ENCODE peak calls at places on chromosome 5, in four cellular contexts. One of them, this sample, is unnamed.

GRCh38 chr5:8897316-8897715 is 648.6 kb downstream of the SEMA5A start:
- DNase-seq in GM12865: peak; percentile 6
- DNase-seq in hepatocyte: no peak
- DNase-seq in fibroblast of mammary gland: no peak
- DNase-seq in this sample: no peak

GRCh38 chr5:138448481-138449398 is 9.9 kb downstream of the REEP2 start:
- DNase-seq in GM12865: peak; percentile 15
- DNase-seq in fibroblast of mammary gland: peak; percentile 48
- DNase-seq in hepatocyte: no peak
- DNase-seq in this sample: no peak

GRCh38 chr5:104412649-104413240 is 850.2 kb upstream of the NUDT12 start:
- DNase-seq in GM12865: peak; percentile 69
- DNase-seq in fibroblast of mammary gland: peak; percentile 20
- DNase-seq in hepatocyte: peak; percentile 41
- DNase-seq in this sample: peak; percentile 61

GRCh38 chr5:137572042-137572695 is 73.0 kb upstream of the SPOCK1 start:
- DNase-seq in hepatocyte: no peak
- DNase-seq in fibroblast of mammary gland: peak; percentile 55
- DNase-seq in GM12865: no peak
- DNase-seq in this sample: peak; percentile 36

GRCh38 chr5:149575131-149575530 is 6.2 kb upstream of the ARHGEF37 start:
- DNase-seq in hepatocyte: no peak
- DNase-seq in fibroblast of mammary gland: no peak
- DNase-seq in GM12865: no peak
- DNase-seq in this sample: no peak

GRCh38 chr5:132773114-132773513 is 3.9 kb downstream of the SEPTIN8 start:
- DNase-seq in GM12865: no peak
- DNase-seq in hepatocyte: no peak
- DNase-seq in fibroblast of mammary gland: no peak
- DNase-seq in this sample: no peak

GRCh38 chr5:112479418-112479817 is 60.3 kb upstream of the EPB41L4A start:
- DNase-seq in fibroblast of mammary gland: peak; percentile 45
- DNase-seq in GM12865: peak; percentile 26
- DNase-seq in hepatocyte: peak; percentile 34
- DNase-seq in this sample: peak; percentile 94

GRCh38 chr5:82018462-82018861 is 46.6 kb downstream of the ATG10 start:
- DNase-seq in fibroblast of mammary gland: no peak
- DNase-seq in GM12865: no peak
- DNase-seq in hepatocyte: peak; percentile 51
- DNase-seq in this sample: no peak

GRCh38 chr5:154211611-154212390 is 21.3 kb downstream of the GALNT10 start:
- DNase-seq in GM12865: no peak
- DNase-seq in fibroblast of mammary gland: peak; percentile 75
- DNase-seq in hepatocyte: no peak
- DNase-seq in this sample: peak; percentile 23

GRCh38 chr5:138177936-138178515 is 404 bp downstream of the BRD8 start:
- DNase-seq in fibroblast of mammary gland: peak; percentile 37
- DNase-seq in GM12865: peak; percentile 33
- DNase-seq in hepatocyte: peak; percentile 72
- DNase-seq in this sample: peak; percentile 55

GRCh38 chr5:149537374-149537959 is 13.8 kb downstream of the CSNK1A1 start:
- DNase-seq in GM12865: no peak
- DNase-seq in hepatocyte: no peak
- DNase-seq in fibroblast of mammary gland: no peak
- DNase-seq in this sample: no peak

GRCh38 chr5:158223054-158223453 is 364.1 kb upstream of the CLINT1 start:
- DNase-seq in fibroblast of mammary gland: no peak
- DNase-seq in hepatocyte: no peak
- DNase-seq in GM12865: no peak
- DNase-seq in this sample: no peak

GRCh38 chr5:59893436-59894227 is at the start of gene PDE4D:
- DNase-seq in GM12865: peak; percentile 16
- DNase-seq in fibroblast of mammary gland: peak; percentile 46
- DNase-seq in hepatocyte: peak; percentile 87
- DNase-seq in this sample: peak; percentile 73

GRCh38 chr5:38666668-38667498 is 110.4 kb upstream of the LIFR start:
- DNase-seq in fibroblast of mammary gland: peak; percentile 74
- DNase-seq in hepatocyte: peak; percentile 71
- DNase-seq in GM12865: peak; percentile 14
- DNase-seq in this sample: peak; percentile 29

GRCh38 chr5:93746406-93747056 is 5.1 kb upstream of the POU5F2 start:
- DNase-seq in GM12865: no peak
- DNase-seq in fibroblast of mammary gland: peak; percentile 58
- DNase-seq in hepatocyte: no peak
- DNase-seq in this sample: peak; percentile 36

GRCh38 chr5:145180341-145180740 is 654.8 kb downstream of the PRELID2 start:
- DNase-seq in GM12865: no peak
- DNase-seq in fibroblast of mammary gland: no peak
- DNase-seq in hepatocyte: no peak
- DNase-seq in this sample: no peak

GRCh38 chr5:1511651-1512540 is 11.9 kb downstream of the LPCAT1 start:
- DNase-seq in hepatocyte: no peak
- DNase-seq in GM12865: peak; percentile 47
- DNase-seq in fibroblast of mammary gland: peak; percentile 75
- DNase-seq in this sample: peak; percentile 42

GRCh38 chr5:7078901-7079300 is 317.0 kb upstream of the ADCY2 start:
- DNase-seq in GM12865: peak; percentile 3
- DNase-seq in hepatocyte: peak; percentile 42
- DNase-seq in fibroblast of mammary gland: no peak
- DNase-seq in this sample: peak; percentile 32

GRCh38 chr5:6486074-6486473 is 37.4 kb downstream of the UBE2QL1 start:
- DNase-seq in hepatocyte: no peak
- DNase-seq in fibroblast of mammary gland: no peak
- DNase-seq in GM12865: no peak
- DNase-seq in this sample: no peak

GRCh38 chr5:128537999-128538248 is at the start of gene FBN2:
- DNase-seq in GM12865: no peak
- DNase-seq in hepatocyte: no peak
- DNase-seq in fibroblast of mammary gland: no peak
- DNase-seq in this sample: no peak

GRCh38 chr5:163434410-163434866 is 3.0 kb upstream of the CCNG1 start:
- DNase-seq in fibroblast of mammary gland: peak; percentile 26
- DNase-seq in GM12865: no peak
- DNase-seq in hepatocyte: peak; percentile 64
- DNase-seq in this sample: peak; percentile 85

GRCh38 chr5:145619806-145620205 is 215.3 kb downstream of the PRELID2 start:
- DNase-seq in fibroblast of mammary gland: peak; percentile 3
- DNase-seq in GM12865: no peak
- DNase-seq in hepatocyte: no peak
- DNase-seq in this sample: no peak

GRCh38 chr5:145925353-145925752 is 11.0 kb upstream of the SH3RF2 start:
- DNase-seq in hepatocyte: no peak
- DNase-seq in GM12865: no peak
- DNase-seq in fibroblast of mammary gland: peak; percentile 79
- DNase-seq in this sample: peak; percentile 83

GRCh38 chr5:68415177-68416085 is 199.9 kb downstream of the PIK3R1 start:
- DNase-seq in fibroblast of mammary gland: no peak
- DNase-seq in GM12865: no peak
- DNase-seq in hepatocyte: no peak
- DNase-seq in this sample: no peak

GRCh38 chr5:143683459-143683858 is 128.5 kb upstream of the HMHB1 start:
- DNase-seq in fibroblast of mammary gland: no peak
- DNase-seq in hepatocyte: no peak
- DNase-seq in GM12865: no peak
- DNase-seq in this sample: peak; percentile 35

GRCh38 chr5:149824115-149824514 is 94.0 kb downstream of the PPARGC1B start:
- DNase-seq in GM12865: no peak
- DNase-seq in fibroblast of mammary gland: no peak
- DNase-seq in hepatocyte: no peak
- DNase-seq in this sample: no peak

GRCh38 chr5:45507174-45507573 is 189.0 kb downstream of the HCN1 start:
- DNase-seq in hepatocyte: peak; percentile 10
- DNase-seq in fibroblast of mammary gland: no peak
- DNase-seq in GM12865: no peak
- DNase-seq in this sample: no peak

GRCh38 chr5:167263185-167263584 is 1028.3 kb upstream of the WWC1 start:
- DNase-seq in fibroblast of mammary gland: no peak
- DNase-seq in hepatocyte: no peak
- DNase-seq in GM12865: no peak
- DNase-seq in this sample: no peak

GRCh38 chr5:107501965-107502691 is 168.6 kb downstream of the EFNA5 start:
- DNase-seq in GM12865: no peak
- DNase-seq in fibroblast of mammary gland: peak; percentile 17
- DNase-seq in hepatocyte: no peak
- DNase-seq in this sample: peak; percentile 40

GRCh38 chr5:150302301-150303069 is at the start of gene ARSI:
- DNase-seq in fibroblast of mammary gland: peak; percentile 68
- DNase-seq in GM12865: no peak
- DNase-seq in hepatocyte: peak; percentile 84
- DNase-seq in this sample: peak; percentile 56

GRCh38 chr5:17343675-17344074 is 126.2 kb downstream of the BASP1 start:
- DNase-seq in hepatocyte: peak; percentile 76
- DNase-seq in GM12865: peak; percentile 62
- DNase-seq in fibroblast of mammary gland: peak; percentile 94
- DNase-seq in this sample: peak; percentile 90

GRCh38 chr5:160434022-160434531 is 12.4 kb downstream of the PTTG1 start:
- DNase-seq in GM12865: peak; percentile 88
- DNase-seq in fibroblast of mammary gland: no peak
- DNase-seq in hepatocyte: peak; percentile 64
- DNase-seq in this sample: peak; percentile 82

GRCh38 chr5:39503148-39503547 is 78.4 kb upstream of the DAB2 start:
- DNase-seq in hepatocyte: no peak
- DNase-seq in GM12865: no peak
- DNase-seq in fibroblast of mammary gland: peak; percentile 78
- DNase-seq in this sample: no peak

GRCh38 chr5:77957081-77957480 is 180.9 kb upstream of the TBCA start:
- DNase-seq in GM12865: no peak
- DNase-seq in hepatocyte: no peak
- DNase-seq in fibroblast of mammary gland: no peak
- DNase-seq in this sample: no peak

GRCh38 chr5:77957516-77957915 is 181.4 kb upstream of the TBCA start:
- DNase-seq in hepatocyte: no peak
- DNase-seq in fibroblast of mammary gland: no peak
- DNase-seq in GM12865: no peak
- DNase-seq in this sample: no peak

GRCh38 chr5:77958642-77959315 is 182.6 kb upstream of the TBCA start:
- DNase-seq in hepatocyte: no peak
- DNase-seq in fibroblast of mammary gland: no peak
- DNase-seq in GM12865: no peak
- DNase-seq in this sample: no peak

GRCh38 chr5:77960305-77960704 is 184.2 kb upstream of the TBCA start:
- DNase-seq in fibroblast of mammary gland: no peak
- DNase-seq in GM12865: no peak
- DNase-seq in hepatocyte: no peak
- DNase-seq in this sample: no peak

DNA sequence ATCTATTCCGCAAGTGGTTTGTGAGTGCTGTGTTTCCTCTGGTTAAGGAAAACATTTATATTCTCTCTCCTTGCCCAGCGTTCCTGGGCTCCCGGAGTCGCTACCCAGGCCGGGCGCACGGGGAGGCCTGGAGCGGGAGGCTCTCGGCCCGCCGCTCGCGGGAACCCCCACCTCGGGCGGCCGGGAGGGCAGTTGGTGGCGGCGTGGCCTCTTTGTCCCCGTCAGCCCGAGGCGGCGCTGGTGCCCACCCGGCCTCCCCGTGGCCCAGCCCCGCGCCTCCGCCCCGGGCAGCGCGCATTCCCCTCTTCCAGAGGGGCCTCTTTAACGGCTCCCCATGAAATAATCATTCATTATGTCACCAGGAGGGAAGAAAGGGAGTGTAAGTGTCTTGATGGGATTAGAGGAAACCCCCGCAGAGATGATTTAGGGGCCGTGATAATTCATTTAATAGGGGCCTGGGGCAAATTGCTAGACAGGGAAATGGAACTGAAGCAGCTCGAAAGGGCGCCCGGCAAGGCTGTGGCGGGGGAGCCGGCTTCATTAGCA is 181.9 kb upstream of the TBCA start:
- DNase-seq in fibroblast of mammary gland: no peak
- DNase-seq in hepatocyte: peak; percentile 13
- DNase-seq in GM12865: no peak
- DNase-seq in this sample: no peak
- H3K4me3 ChIP-seq in fibroblast of mammary gland: no peak overlapping the region
- H3K4me3 ChIP-seq in hepatocyte: no peak overlapping the region
- H3K4me3 ChIP-seq in GM12865: no peak overlapping the region
- H3K4me3 ChIP-seq in this sample: no peak overlapping the region

DNA sequence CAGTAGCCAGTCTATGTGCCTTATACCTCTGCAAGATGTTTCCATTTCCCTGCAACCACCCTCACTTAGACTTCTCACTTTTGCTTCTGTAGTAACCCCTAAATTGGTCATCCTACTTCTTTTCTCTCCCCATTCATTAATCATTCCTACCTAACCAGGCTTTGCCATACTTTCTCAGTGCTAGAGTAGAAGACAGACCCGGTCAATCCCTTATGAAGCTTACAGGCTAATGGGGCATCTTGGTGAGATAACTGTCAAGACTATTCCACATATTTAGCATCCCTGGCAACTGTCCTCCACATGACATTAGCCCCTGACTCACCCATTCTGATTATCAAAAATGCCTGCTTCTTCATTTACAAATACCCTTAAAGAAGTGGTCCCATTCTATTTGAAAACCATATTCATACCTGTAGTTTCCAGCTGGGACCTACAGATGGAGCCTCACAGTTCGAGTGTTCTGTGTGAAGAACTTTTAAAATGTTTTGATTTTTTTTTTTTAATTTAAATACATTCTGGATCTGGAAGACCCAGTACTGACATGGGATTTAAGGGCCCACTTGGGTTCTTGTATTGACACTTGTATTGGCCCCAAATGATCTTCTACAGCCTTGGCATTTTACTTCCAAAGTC is 21.0 kb downstream of the F2RL2 start:
- DNase-seq in GM12865: no peak
- DNase-seq in fibroblast of mammary gland: peak; percentile 45
- DNase-seq in hepatocyte: no peak
- DNase-seq in this sample: no peak
- TF ChIP-seq CTCF in GM12865: no peak
- TF ChIP-seq CTCF in fibroblast of mammary gland: peak; percentile 41
- TF ChIP-seq CTCF in hepatocyte: peak; percentile 31
- TF ChIP-seq CTCF in this sample: peak; percentile 47

GRCh38 chr5:133970325-133970671 is 1.9 kb upstream of the C5orf15 start:
- DNase-seq in fibroblast of mammary gland: no peak
- DNase-seq in hepatocyte: no peak
- DNase-seq in GM12865: no peak
- DNase-seq in this sample: no peak
- H3K4me3 ChIP-seq in fibroblast of mammary gland: no peak overlapping the region
- H3K4me3 ChIP-seq in hepatocyte: no peak overlapping the region
- H3K4me3 ChIP-seq in GM12865: no peak overlapping the region
- H3K4me3 ChIP-seq in this sample: no peak overlapping the region

DNA sequence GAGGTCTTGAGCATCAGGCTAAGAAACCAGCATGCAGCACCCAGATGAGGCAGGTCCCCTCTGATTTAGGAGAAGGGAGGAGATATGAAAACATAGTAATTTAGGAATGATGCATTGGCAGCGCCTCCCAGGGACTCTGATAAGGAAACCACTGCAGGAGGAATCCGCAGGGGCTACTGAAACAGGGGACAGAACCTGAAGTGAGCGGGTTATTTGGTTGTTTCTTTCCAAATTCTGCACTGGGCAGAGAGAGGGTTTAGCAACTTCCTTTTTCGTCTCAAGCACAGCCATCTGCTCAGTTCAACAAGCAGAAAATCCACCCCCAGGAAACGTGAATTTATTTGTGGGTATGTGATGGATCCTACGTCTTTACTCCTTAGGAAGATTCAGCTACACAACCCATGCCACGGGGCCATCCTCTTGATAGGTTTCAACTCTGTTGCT is 112.4 kb upstream of the CPEB4 start:
- DNase-seq in hepatocyte: no peak
- DNase-seq in GM12865: no peak
- DNase-seq in fibroblast of mammary gland: no peak
- DNase-seq in this sample: no peak
- TF ChIP-seq CTCF in hepatocyte: no peak
- TF ChIP-seq CTCF in GM12865: no peak
- TF ChIP-seq CTCF in fibroblast of mammary gland: no peak
- TF ChIP-seq CTCF in this sample: no peak

GRCh38 chr5:140967226-140967893 is 1.1 kb downstream of the PCDHAC2 start:
- DNase-seq in hepatocyte: no peak
- DNase-seq in GM12865: no peak
- DNase-seq in fibroblast of mammary gland: no peak
- DNase-seq in this sample: no peak
- H3K4me3 ChIP-seq in hepatocyte: peak overlapping the region; percentile 95
- H3K4me3 ChIP-seq in GM12865: no peak overlapping the region
- H3K4me3 ChIP-seq in fibroblast of mammary gland: no peak overlapping the region
- H3K4me3 ChIP-seq in this sample: peak overlapping the region; percentile 37

This sample was measured in epithelial cell of esophagus.